ENCODE peak calls at places on chromosomes 6 and 20, in seven cellular contexts. W is GM12878, Y is H1, P is HepG2, L is GM12891, B is K562, Z is SK-N-SH. Q is an unnamed sample.

GRCh38 chr6:131740161-131740560 is 29.3 kb upstream of the CTAGE9 start:
- DNase-seq in W (no peak), Y (no peak), P (no peak), L (no peak), B (no peak), Z (no peak), Q (no peak)

GRCh38 chr6:40894962-40895799 is 143.8 kb downstream of the UNC5CL start:
- DNase-seq in W (no peak), Y (peak; percentile 85), P (peak; percentile 43), L (no peak), B (peak; percentile 48), Z (peak; percentile 36), Q (no peak)

GRCh38 chr6:1796706-1797529 is 187.2 kb downstream of the FOXC1 start:
- DNase-seq in W (no peak), Y (no peak), P (no peak), L (no peak), B (no peak), Z (no peak), Q (no peak)

GRCh38 chr6:107652526-107653182 is 162.7 kb downstream of the SOBP start:
- DNase-seq in W (no peak), Y (no peak), P (no peak), L (no peak), B (no peak), Z (no peak), Q (no peak)

GRCh38 chr6:90458353-90459224 is 128.3 kb downstream of the MAP3K7 start:
- DNase-seq in W (no peak), Y (no peak), P (no peak), L (no peak), B (peak; percentile 95), Z (no peak), Q (no peak)

GRCh38 chr6:37559060-37559459 is 59.4 kb upstream of the CCDC167 start:
- DNase-seq in W (no peak), Y (no peak), P (no peak), L (no peak), B (no peak), Z (no peak), Q (no peak)

GRCh38 chr6:169188051-169188863 is 65.4 kb downstream of the THBS2 start:
- DNase-seq in W (no peak), Y (no peak), P (no peak), L (no peak), B (no peak), Z (no peak), Q (no peak)

GRCh38 chr6:42618686-42619085 is 54.9 kb downstream of the UBR2 start:
- DNase-seq in W (no peak), Y (no peak), P (no peak), L (no peak), B (no peak), Z (no peak), Q (no peak)

GRCh38 chr20:46324960-46325703 is 16.8 kb upstream of the CDH22 start:
- DNase-seq in W (no peak), Y (no peak), P (peak; percentile 69), L (no peak), B (peak; percentile 57), Z (peak; percentile 71), Q (no peak)

GRCh38 chr20:19874328-19874727 is 116.3 kb downstream of the RIN2 start:
- DNase-seq in W (no peak), Y (no peak), P (no peak), L (no peak), B (no peak), Z (no peak), Q (no peak)

GRCh38 chr6:39279539-39279938 is 34.7 kb downstream of the KCNK17 start:
- DNase-seq in W (no peak), Y (no peak), P (no peak), L (no peak), B (no peak), Z (no peak), Q (no peak)

GRCh38 chr6:122423734-122424133 is 24.3 kb downstream of the HSF2 start:
- DNase-seq in W (no peak), Y (no peak), P (no peak), L (no peak), B (no peak), Z (no peak), Q (no peak)

GRCh38 chr6:38552136-38552535 is 87.6 kb downstream of the BTBD9 start:
- DNase-seq in W (peak; percentile 56), Y (no peak), P (no peak), L (peak; percentile 36), B (no peak), Z (no peak), Q (peak; percentile 14)

GRCh38 chr20:14937846-14938245 is 600.4 kb upstream of the FLRT3 start:
- DNase-seq in W (no peak), Y (no peak), P (no peak), L (no peak), B (no peak), Z (no peak), Q (no peak)

GRCh38 chr6:128731249-128732165 is 151.4 kb upstream of the LAMA2 start:
- DNase-seq in W (no peak), Y (no peak), P (peak; percentile 56), L (no peak), B (no peak), Z (peak; percentile 7), Q (no peak)

GRCh38 chr6:143804835-143805239 is 38.3 kb upstream of the LTV1 start:
- DNase-seq in W (no peak), Y (no peak), P (no peak), L (no peak), B (peak; percentile 79), Z (no peak), Q (no peak)

DNA sequence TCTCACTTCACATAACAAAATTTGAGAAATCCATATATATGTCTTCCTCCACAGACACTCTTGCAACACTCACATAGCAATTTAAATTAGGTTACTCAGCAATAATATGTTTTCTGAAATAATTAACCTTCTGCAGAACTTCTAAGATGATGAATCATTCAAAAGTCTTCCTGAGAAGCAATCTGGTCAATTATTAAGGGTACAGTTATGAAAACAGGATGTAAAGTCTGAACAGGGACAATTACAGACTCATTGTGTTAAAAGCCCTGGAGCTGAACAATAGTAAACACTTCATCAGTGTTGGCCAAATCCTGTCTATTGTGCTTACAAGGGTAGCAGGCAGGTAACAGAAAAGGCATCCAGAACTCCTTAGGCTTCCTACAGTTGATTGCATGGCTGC is 75.4 kb downstream of the FILIP1 start:
- DNase-seq in W (no peak), Y (no peak), P (no peak), L (no peak), B (no peak), Z (no peak), Q (no peak)
- TF ChIP-seq TAF1 in W (no peak), Y (no peak), P (no peak), L (no peak), B (no peak), Z (no peak), Q (no peak)

GRCh38 chr6:11389977-11390376 is 147.6 kb upstream of the TMEM170B start:
- DNase-seq in W (no peak), Y (no peak), P (no peak), L (no peak), B (no peak), Z (no peak), Q (no peak)
- TF ChIP-seq TAF1 in W (no peak), Y (no peak), P (no peak), L (no peak), B (no peak), Z (no peak), Q (no peak)

DNA sequence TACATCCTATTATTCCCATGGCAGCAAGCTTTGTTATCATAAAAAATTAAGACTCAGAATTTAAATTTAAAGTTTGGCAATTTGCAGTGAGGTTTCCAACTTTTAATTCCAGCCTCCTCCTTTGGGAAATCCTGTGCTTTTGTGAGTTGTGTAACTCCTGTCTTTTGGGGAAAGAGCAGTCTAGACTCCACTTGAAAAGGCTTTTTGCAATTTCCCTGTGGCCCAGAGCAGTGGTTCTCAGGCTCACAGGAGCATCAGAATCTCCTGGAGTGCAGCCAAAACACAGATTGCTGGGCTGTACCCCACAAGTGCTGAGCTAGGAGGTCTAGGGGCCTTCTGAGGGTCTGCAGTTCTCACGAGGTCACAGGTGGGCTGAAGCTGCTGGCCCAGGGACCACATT is 792.5 kb downstream of the QKI start:
- DNase-seq in W (no peak), Y (no peak), P (no peak), L (no peak), B (no peak), Z (no peak), Q (no peak)
- TF ChIP-seq TAF1 in W (no peak), Y (no peak), P (no peak), L (no peak), B (no peak), Z (no peak), Q (no peak)

DNA sequence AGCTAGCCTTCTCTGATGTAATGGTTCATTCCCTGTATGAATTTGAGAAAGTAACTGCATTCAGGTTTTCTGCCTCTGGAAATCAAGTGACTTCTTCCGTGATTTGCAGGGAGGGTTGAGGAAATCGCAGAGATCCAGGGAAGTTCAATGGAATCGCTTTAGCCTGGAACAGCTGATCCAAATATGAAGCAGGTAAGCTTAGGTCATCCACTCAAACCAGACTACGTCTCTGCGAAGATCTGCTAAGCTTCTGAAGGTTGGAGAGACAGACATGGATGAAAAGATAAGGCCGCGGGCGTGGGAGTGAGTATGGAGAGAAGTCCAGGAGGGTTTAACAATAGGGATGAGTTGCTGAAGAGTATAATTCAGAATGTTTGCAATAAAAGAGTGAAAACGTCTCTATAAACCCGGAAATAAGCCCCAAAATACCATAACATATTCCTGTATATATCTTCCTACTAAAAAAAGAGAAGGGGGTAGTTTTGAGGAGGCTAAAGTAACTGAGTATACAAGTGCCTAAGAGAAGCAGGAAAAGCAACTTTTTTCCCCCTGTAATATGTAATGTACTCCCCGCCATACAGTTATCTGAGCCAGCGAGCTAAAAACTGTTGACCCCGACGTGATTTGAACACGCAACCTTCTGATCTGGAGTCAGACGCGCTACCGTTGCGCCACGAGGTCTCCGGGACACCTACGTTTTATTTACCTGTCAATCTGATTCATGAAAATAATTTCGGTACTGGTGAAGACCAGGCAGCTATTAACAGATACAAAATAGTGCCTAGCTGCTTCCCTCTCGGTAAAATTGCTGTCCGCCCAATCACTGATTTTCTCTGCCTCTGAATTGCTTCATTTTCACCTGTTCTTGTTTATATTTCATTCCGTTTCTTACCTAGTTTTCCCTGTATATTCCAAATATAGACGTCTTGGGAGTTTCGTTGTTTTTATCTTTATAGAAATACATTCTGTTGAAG is 33.9 kb upstream of the BTN3A2 start:
- DNase-seq in W (no peak), Y (peak; percentile 82), P (peak; percentile 73), L (no peak), B (peak; percentile 90), Z (peak; percentile 9), Q (no peak)
- TF ChIP-seq TAF1 in W (no peak), Y (no peak), P (peak; percentile 23), L (no peak), B (no peak), Z (no peak), Q (no peak)

DNA sequence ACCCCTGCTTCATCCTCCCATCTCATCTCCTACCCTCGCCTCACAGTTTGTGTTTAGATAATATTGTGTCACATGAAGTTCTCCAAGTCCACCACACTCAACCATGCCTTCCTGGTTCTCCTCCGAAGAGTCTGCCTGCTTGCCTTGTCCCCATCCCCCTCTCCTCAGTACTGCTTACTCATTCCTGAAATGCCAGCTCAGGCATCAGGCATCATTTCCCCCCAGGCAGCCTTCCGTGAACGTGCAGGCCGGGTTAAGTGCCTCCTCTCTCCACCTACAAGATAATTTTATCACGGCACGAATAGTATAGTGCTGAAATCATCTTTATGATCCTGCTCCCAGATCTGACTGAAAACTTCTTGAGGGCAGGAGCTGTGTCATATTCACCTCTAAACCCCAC is 48.8 kb upstream of the BMP2 start:
- DNase-seq in W (no peak), Y (no peak), P (no peak), L (no peak), B (no peak), Z (no peak), Q (no peak)
- TF ChIP-seq TAF1 in W (no peak), Y (no peak), P (no peak), L (no peak), B (no peak), Z (no peak), Q (no peak)

Q was measured in GM12892.